ENCODE peak calls at places on chromosome 19, in five cellular contexts. One of them, this sample, is unnamed.
A peak's percentile ranks its signal among the peaks of the same experiment; 100 is the strongest.

GRCh38 chr19:16070366-16070990 is 5.8 kb upstream of the TPM4 start:
- DNase-seq in WTC11: no peak
- DNase-seq in right lobe of liver: peak; percentile 64
- DNase-seq in HCT116: peak; percentile 86
- DNase-seq in transverse colon: peak; percentile 96
- DNase-seq in this sample: peak; percentile 94

GRCh38 chr19:45591004-45591637 is 6.5 kb upstream of the OPA3 start:
- DNase-seq in WTC11: peak; percentile 84
- DNase-seq in right lobe of liver: peak; percentile 63
- DNase-seq in HCT116: no peak
- DNase-seq in transverse colon: peak; percentile 73
- DNase-seq in this sample: peak; percentile 62

GRCh38 chr19:5456836-5457200 is 1.6 kb downstream of the ZNRF4 start:
- DNase-seq in WTC11: no peak
- DNase-seq in right lobe of liver: no peak
- DNase-seq in HCT116: no peak
- DNase-seq in transverse colon: no peak
- DNase-seq in this sample: no peak

GRCh38 chr19:15244808-15245207 is 12.6 kb upstream of the EPHX3 start:
- DNase-seq in WTC11: no peak
- DNase-seq in right lobe of liver: no peak
- DNase-seq in HCT116: no peak
- DNase-seq in transverse colon: no peak
- DNase-seq in this sample: no peak

GRCh38 chr19:46860125-46860845 is 512 bp upstream of the ARHGAP35 start:
- DNase-seq in WTC11: peak; percentile 98
- DNase-seq in right lobe of liver: peak; percentile 99
- DNase-seq in HCT116: peak; percentile 93
- DNase-seq in transverse colon: peak; percentile 98
- DNase-seq in this sample: peak; percentile 99

GRCh38 chr19:36686365-36687213 is 823 bp upstream of the ZNF567 start:
- DNase-seq in WTC11: no peak
- DNase-seq in right lobe of liver: no peak
- DNase-seq in HCT116: no peak
- DNase-seq in transverse colon: peak; percentile 14
- DNase-seq in this sample: peak; percentile 28

GRCh38 chr19:23698711-23699520 is 11.9 kb upstream of the ZNF675 start:
- DNase-seq in WTC11: peak; percentile 25
- DNase-seq in right lobe of liver: no peak
- DNase-seq in HCT116: no peak
- DNase-seq in transverse colon: peak; percentile 53
- DNase-seq in this sample: no peak

GRCh38 chr19:14361824-14362223 is 19.4 kb upstream of the ADGRE5 start:
- DNase-seq in WTC11: peak; percentile 63
- DNase-seq in right lobe of liver: no peak
- DNase-seq in HCT116: no peak
- DNase-seq in transverse colon: no peak
- DNase-seq in this sample: no peak

GRCh38 chr19:5246554-5247155 is 94.0 kb downstream of the PTPRS start:
- DNase-seq in WTC11: no peak
- DNase-seq in right lobe of liver: no peak
- DNase-seq in HCT116: no peak
- DNase-seq in transverse colon: no peak
- DNase-seq in this sample: no peak

GRCh38 chr19:422213-422916 is 13.4 kb upstream of the C2CD4C start:
- DNase-seq in WTC11: no peak
- DNase-seq in right lobe of liver: no peak
- DNase-seq in HCT116: no peak
- DNase-seq in transverse colon: no peak
- DNase-seq in this sample: no peak

GRCh38 chr19:6731822-6732221 is 5.6 kb downstream of the GPR108 start:
- DNase-seq in WTC11: no peak
- DNase-seq in right lobe of liver: peak; percentile 55
- DNase-seq in HCT116: no peak
- DNase-seq in transverse colon: no peak
- DNase-seq in this sample: no peak

GRCh38 chr19:38455031-38455430 is 21.5 kb downstream of the RYR1 start:
- DNase-seq in WTC11: no peak
- DNase-seq in right lobe of liver: no peak
- DNase-seq in HCT116: no peak
- DNase-seq in transverse colon: no peak
- DNase-seq in this sample: no peak

GRCh38 chr19:32651729-32652140 is 23.2 kb downstream of the ANKRD27 start:
- DNase-seq in WTC11: peak; percentile 78
- DNase-seq in right lobe of liver: no peak
- DNase-seq in HCT116: no peak
- DNase-seq in transverse colon: peak; percentile 49
- DNase-seq in this sample: no peak

GRCh38 chr19:44740351-44740824 is 8.1 kb upstream of the BCL3 start:
- DNase-seq in WTC11: no peak
- DNase-seq in right lobe of liver: no peak
- DNase-seq in HCT116: peak; percentile 21
- DNase-seq in transverse colon: no peak
- DNase-seq in this sample: no peak

GRCh38 chr19:44258139-44258538 is 1.5 kb upstream of the ZNF233 start:
- DNase-seq in WTC11: no peak
- DNase-seq in right lobe of liver: no peak
- DNase-seq in HCT116: no peak
- DNase-seq in transverse colon: no peak
- DNase-seq in this sample: no peak

GRCh38 chr19:17963936-17964691 is 2.8 kb upstream of the KCNN1 start:
- DNase-seq in WTC11: no peak
- DNase-seq in right lobe of liver: no peak
- DNase-seq in HCT116: no peak
- DNase-seq in transverse colon: no peak
- DNase-seq in this sample: no peak

GRCh38 chr19:34186205-34186604 is 13.9 kb downstream of the LSM14A start:
- DNase-seq in WTC11: no peak
- DNase-seq in right lobe of liver: no peak
- DNase-seq in HCT116: no peak
- DNase-seq in transverse colon: no peak
- DNase-seq in this sample: no peak

GRCh38 chr19:31257426-31258130 is 91.7 kb downstream of the TSHZ3 start:
- DNase-seq in WTC11: no peak
- DNase-seq in right lobe of liver: peak; percentile 18
- DNase-seq in HCT116: no peak
- DNase-seq in transverse colon: no peak
- DNase-seq in this sample: no peak

GRCh38 chr19:45729774-45730388 is 815 bp downstream of the FBXO46 start:
- DNase-seq in WTC11: no peak
- DNase-seq in right lobe of liver: no peak
- DNase-seq in HCT116: no peak
- DNase-seq in transverse colon: peak; percentile 29
- DNase-seq in this sample: peak; percentile 17

GRCh38 chr19:46660008-46660517 is 919 bp downstream of the DACT3 start:
- DNase-seq in WTC11: peak; percentile 38
- DNase-seq in right lobe of liver: no peak
- DNase-seq in HCT116: no peak
- DNase-seq in transverse colon: no peak
- DNase-seq in this sample: no peak

GRCh38 chr19:17448190-17448967 is at the start of gene TMEM221:
- DNase-seq in WTC11: peak; percentile 78
- DNase-seq in right lobe of liver: no peak
- DNase-seq in HCT116: no peak
- DNase-seq in transverse colon: peak; percentile 61
- DNase-seq in this sample: peak; percentile 65

GRCh38 chr19:28876604-28877123 is 336.3 kb downstream of the UQCRFS1 start:
- DNase-seq in WTC11: no peak
- DNase-seq in right lobe of liver: no peak
- DNase-seq in HCT116: no peak
- DNase-seq in transverse colon: no peak
- DNase-seq in this sample: no peak

GRCh38 chr19:9323919-9324583 is at the start of gene ZNF559:
- DNase-seq in WTC11: peak; percentile 89
- DNase-seq in right lobe of liver: peak; percentile 93
- DNase-seq in HCT116: peak; percentile 89
- DNase-seq in transverse colon: peak; percentile 94
- DNase-seq in this sample: peak; percentile 93

GRCh38 chr19:37594982-37595382 is 306 bp downstream of the ZNF540 start:
- DNase-seq in WTC11: peak; percentile 50
- DNase-seq in right lobe of liver: peak; percentile 71
- DNase-seq in HCT116: no peak
- DNase-seq in transverse colon: peak; percentile 66
- DNase-seq in this sample: peak; percentile 49

GRCh38 chr19:8311461-8312260 is 3.5 kb upstream of the CD320 start:
- DNase-seq in WTC11: peak; percentile 7
- DNase-seq in right lobe of liver: peak; percentile 58
- DNase-seq in HCT116: no peak
- DNase-seq in transverse colon: peak; percentile 70
- DNase-seq in this sample: no peak

GRCh38 chr19:35369522-35369921 is 1.3 kb upstream of the GPR42 start:
- DNase-seq in WTC11: no peak
- DNase-seq in right lobe of liver: no peak
- DNase-seq in HCT116: no peak
- DNase-seq in transverse colon: no peak
- DNase-seq in this sample: no peak

GRCh38 chr19:35370722-35371121 is at the start of gene GPR42:
- DNase-seq in WTC11: no peak
- DNase-seq in right lobe of liver: no peak
- DNase-seq in HCT116: no peak
- DNase-seq in transverse colon: no peak
- DNase-seq in this sample: no peak

GRCh38 chr19:35363711-35364425 is 5.6 kb downstream of the FFAR3 start:
- DNase-seq in WTC11: no peak
- DNase-seq in right lobe of liver: no peak
- DNase-seq in HCT116: no peak
- DNase-seq in transverse colon: no peak
- DNase-seq in this sample: no peak

GRCh38 chr19:35365303-35365702 is 5.6 kb upstream of the GPR42 start:
- DNase-seq in WTC11: no peak
- DNase-seq in right lobe of liver: no peak
- DNase-seq in HCT116: no peak
- DNase-seq in transverse colon: no peak
- DNase-seq in this sample: no peak

GRCh38 chr19:35368378-35368777 is 2.5 kb upstream of the GPR42 start:
- DNase-seq in WTC11: no peak
- DNase-seq in right lobe of liver: no peak
- DNase-seq in HCT116: no peak
- DNase-seq in transverse colon: no peak
- DNase-seq in this sample: no peak
- TF ChIP-seq CTCF in WTC11: no peak
- TF ChIP-seq CTCF in right lobe of liver: no peak
- TF ChIP-seq CTCF in HCT116: no peak
- TF ChIP-seq CTCF in transverse colon: no peak
- TF ChIP-seq CTCF in this sample: no peak

DNA sequence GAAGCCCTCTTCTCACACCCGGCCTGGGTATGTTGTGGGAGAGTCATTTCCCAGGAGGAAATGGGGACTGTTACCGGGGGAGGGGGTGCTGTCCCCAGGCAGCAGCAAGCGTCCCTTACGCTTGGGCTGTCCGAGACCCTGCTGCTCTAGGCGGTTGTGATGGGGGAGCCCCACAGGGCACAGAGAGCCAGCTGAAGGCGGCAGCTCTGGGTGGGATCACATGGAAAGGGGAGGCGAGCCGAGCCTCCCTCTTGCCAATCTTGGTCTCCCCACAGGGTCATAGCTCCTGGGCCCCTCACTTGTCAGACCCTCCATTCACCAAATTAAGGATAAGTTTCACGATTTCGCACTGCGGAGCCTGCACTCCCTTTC is 22.0 kb downstream of the EPN1 start:
- DNase-seq in WTC11: no peak
- DNase-seq in right lobe of liver: no peak
- DNase-seq in HCT116: no peak
- DNase-seq in transverse colon: no peak
- DNase-seq in this sample: no peak
- TF ChIP-seq CTCF in WTC11: no peak
- TF ChIP-seq CTCF in right lobe of liver: no peak
- TF ChIP-seq CTCF in HCT116: no peak
- TF ChIP-seq CTCF in transverse colon: no peak
- TF ChIP-seq CTCF in this sample: no peak

GRCh38 chr19:51347209-51347928 is 5.4 kb upstream of the VSIG10L start:
- DNase-seq in WTC11: no peak
- DNase-seq in right lobe of liver: no peak
- DNase-seq in HCT116: no peak
- DNase-seq in transverse colon: no peak
- DNase-seq in this sample: no peak

GRCh38 chr19:51341976-51342580 is at the start of gene VSIG10L:
- DNase-seq in WTC11: no peak
- DNase-seq in right lobe of liver: no peak
- DNase-seq in HCT116: no peak
- DNase-seq in transverse colon: no peak
- DNase-seq in this sample: peak; percentile 43

GRCh38 chr19:51345076-51345620 is 3.2 kb upstream of the VSIG10L start:
- DNase-seq in WTC11: no peak
- DNase-seq in right lobe of liver: no peak
- DNase-seq in HCT116: no peak
- DNase-seq in transverse colon: no peak
- DNase-seq in this sample: no peak

GRCh38 chr19:51342631-51343569 is 961 bp upstream of the VSIG10L start:
- DNase-seq in WTC11: no peak
- DNase-seq in right lobe of liver: no peak
- DNase-seq in HCT116: no peak
- DNase-seq in transverse colon: no peak
- DNase-seq in this sample: no peak

DNA sequence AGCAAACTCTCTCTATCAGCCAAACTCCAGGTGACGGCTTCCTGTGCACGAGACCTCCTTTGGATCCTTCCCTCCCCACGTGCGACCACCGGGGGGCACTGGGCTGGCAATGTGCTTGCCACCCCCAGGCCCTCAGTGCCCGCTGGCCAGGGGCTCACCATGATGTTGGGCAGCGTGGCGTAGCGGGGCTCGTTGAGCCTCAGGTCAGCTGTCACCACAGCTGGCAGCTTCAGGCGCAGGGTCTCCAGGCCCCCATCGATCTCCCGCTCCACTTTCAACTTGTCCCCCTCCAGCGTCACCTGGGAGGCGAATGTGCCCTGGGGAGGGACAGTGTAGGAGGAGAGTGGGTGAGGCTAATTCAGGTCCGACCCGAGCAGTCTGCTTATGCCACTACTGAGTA is 4.8 kb upstream of the VSIG10L start:
- DNase-seq in WTC11: no peak
- DNase-seq in right lobe of liver: no peak
- DNase-seq in HCT116: no peak
- DNase-seq in transverse colon: no peak
- DNase-seq in this sample: no peak
- TF ChIP-seq CTCF in WTC11: no peak
- TF ChIP-seq CTCF in right lobe of liver: no peak
- TF ChIP-seq CTCF in HCT116: no peak
- TF ChIP-seq CTCF in transverse colon: no peak
- TF ChIP-seq CTCF in this sample: peak; percentile 40

GRCh38 chr19:13208131-13208963 is 58.1 kb downstream of the IER2 start:
- DNase-seq in WTC11: no peak
- DNase-seq in right lobe of liver: no peak
- DNase-seq in HCT116: no peak
- DNase-seq in transverse colon: peak; percentile 44
- DNase-seq in this sample: no peak
- TF ChIP-seq CTCF in WTC11: no peak
- TF ChIP-seq CTCF in right lobe of liver: no peak
- TF ChIP-seq CTCF in HCT116: no peak
- TF ChIP-seq CTCF in transverse colon: no peak
- TF ChIP-seq CTCF in this sample: no peak

DNA sequence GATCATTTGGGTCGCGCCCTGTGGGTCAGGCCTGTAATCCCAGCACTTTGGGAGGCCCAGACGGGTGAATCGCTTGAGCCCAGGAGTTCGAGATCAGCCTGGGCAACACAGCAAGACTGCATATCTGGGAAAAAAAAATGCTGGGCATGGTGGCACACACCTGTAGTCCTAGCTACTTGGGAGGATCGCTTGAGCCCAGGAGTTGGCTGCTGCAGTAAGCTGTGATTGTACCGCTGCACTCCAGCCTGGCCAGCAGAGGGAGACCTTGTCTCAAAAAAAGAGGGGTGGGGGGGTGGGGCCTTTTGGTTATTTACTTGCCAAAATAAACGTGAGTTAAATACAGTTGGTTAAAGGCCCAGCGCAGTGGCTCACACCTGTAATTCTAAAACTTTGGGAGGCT is 9.8 kb upstream of the ZNF544 start:
- DNase-seq in WTC11: peak; percentile 61
- DNase-seq in right lobe of liver: no peak
- DNase-seq in HCT116: peak; percentile 40
- DNase-seq in transverse colon: no peak
- DNase-seq in this sample: no peak
- TF ChIP-seq CTCF in WTC11: peak; percentile 59
- TF ChIP-seq CTCF in right lobe of liver: peak; percentile 27
- TF ChIP-seq CTCF in HCT116: peak; percentile 16
- TF ChIP-seq CTCF in transverse colon: no peak
- TF ChIP-seq CTCF in this sample: no peak